ENCODE peak calls at places on chromosome 20, in four cellular contexts. J, H, Y and F are unnamed samples.

GRCh38 chr20:56574531-56575142 is 41.6 kb downstream of the FAM209B start:
- DNase-seq in J (no peak), H (no peak), Y (no peak), F (no peak)

GRCh38 chr20:60857708-60858107 is 394.4 kb upstream of the CDH4 start:
- DNase-seq in J (no peak), H (no peak), Y (no peak), F (no peak)

GRCh38 chr20:58712116-58712822 is 19.7 kb downstream of the NPEPL1 start:
- DNase-seq in J (no peak), H (no peak), Y (no peak), F (no peak)

GRCh38 chr20:35129647-35130069 is 17.5 kb downstream of the EDEM2 start:
- DNase-seq in J (no peak), H (no peak), Y (no peak), F (no peak)

GRCh38 chr20:57448764-57449354 is 57.7 kb downstream of the RBM38 start:
- DNase-seq in J (peak; percentile 73), H (no peak), Y (no peak), F (no peak)

GRCh38 chr20:49306903-49307336 is 29.1 kb upstream of the ZNFX1 start:
- DNase-seq in J (no peak), H (no peak), Y (no peak), F (no peak)

GRCh38 chr20:46774943-46775560 is 65.6 kb downstream of the SLC2A10 start:
- DNase-seq in J (no peak), H (no peak), Y (no peak), F (no peak)

GRCh38 chr20:15236812-15237211 is 899.4 kb upstream of the FLRT3 start:
- DNase-seq in J (no peak), H (peak; percentile 60), Y (peak; percentile 33), F (peak; percentile 38)

GRCh38 chr20:44582321-44583025 is at the start of gene PKIG:
- DNase-seq in J (no peak), H (no peak), Y (no peak), F (no peak)

GRCh38 chr20:42005211-42005610 is 387.0 kb upstream of the CHD6 start:
- DNase-seq in J (no peak), H (no peak), Y (no peak), F (no peak)

GRCh38 chr20:64106435-64106961 is 867 bp downstream of the NPBWR2 start:
- DNase-seq in J (no peak), H (peak; percentile 7), Y (no peak), F (no peak)

GRCh38 chr20:64109390-64109747 is 2.0 kb upstream of the NPBWR2 start:
- DNase-seq in J (no peak), H (no peak), Y (no peak), F (no peak)

GRCh38 chr20:64108731-64109389 is 1.5 kb upstream of the NPBWR2 start:
- DNase-seq in J (no peak), H (peak; percentile 7), Y (no peak), F (no peak)

GRCh38 chr20:64106981-64107735 is at the start of gene NPBWR2:
- DNase-seq in J (peak; percentile 42), H (peak; percentile 23), Y (no peak), F (no peak)

GRCh38 chr20:64107736-64108457 is 532 bp upstream of the NPBWR2 start:
- DNase-seq in J (no peak), H (peak; percentile 9), Y (no peak), F (no peak)
- TF ChIP-seq ATF2 in J (no peak), H (no peak), Y (no peak), F (no peak)

GRCh38 chr20:38651154-38651553 is 49.5 kb downstream of the ARHGAP40 start:
- DNase-seq in J (no peak), H (no peak), Y (no peak), F (no peak)
- TF ChIP-seq ATF2 in J (no peak), H (no peak), Y (no peak), F (no peak)

GRCh38 chr20:37389241-37389747 is 43.4 kb downstream of the SRC start:
- DNase-seq in J (no peak), H (no peak), Y (no peak), F (no peak)

GRCh38 chr20:37386505-37387201 is 40.7 kb downstream of the SRC start:
- DNase-seq in J (no peak), H (no peak), Y (no peak), F (no peak)

GRCh38 chr20:37385659-37386504 is 39.9 kb downstream of the SRC start:
- DNase-seq in J (no peak), H (no peak), Y (no peak), F (no peak)

GRCh38 chr20:37388831-37389230 is 42.9 kb downstream of the SRC start:
- DNase-seq in J (no peak), H (no peak), Y (no peak), F (no peak)

GRCh38 chr20:37387519-37388269 is 41.8 kb downstream of the SRC start:
- DNase-seq in J (no peak), H (no peak), Y (no peak), F (no peak)
- TF ChIP-seq ATF2 in J (no peak), H (no peak), Y (no peak), F (no peak)

GRCh38 chr20:24917797-24918578 is 31.1 kb upstream of the CST7 start:
- DNase-seq in J (peak; percentile 65), H (peak; percentile 81), Y (peak; percentile 67), F (peak; percentile 16)
- TF ChIP-seq ATF2 in J (no peak), H (no peak), Y (no peak), F (no peak)

GRCh38 chr20:4006640-4007039 is 8.7 kb downstream of the RNF24 start:
- DNase-seq in J (no peak), H (no peak), Y (no peak), F (no peak)
- TF ChIP-seq ATF2 in J (no peak), H (no peak), Y (no peak), F (no peak)

GRCh38 chr20:39849664-39850063 is 839.4 kb downstream of the MAFB start:
- DNase-seq in J (no peak), H (no peak), Y (no peak), F (no peak)
- TF ChIP-seq ATF2 in J (no peak), H (no peak), Y (no peak), F (no peak)

GRCh38 chr20:62596486-62596885 is 45.8 kb upstream of the SLCO4A1 start:
- DNase-seq in J (no peak), H (no peak), Y (no peak), F (no peak)
- TF ChIP-seq ATF2 in J (no peak), H (no peak), Y (no peak), F (no peak)

DNA sequence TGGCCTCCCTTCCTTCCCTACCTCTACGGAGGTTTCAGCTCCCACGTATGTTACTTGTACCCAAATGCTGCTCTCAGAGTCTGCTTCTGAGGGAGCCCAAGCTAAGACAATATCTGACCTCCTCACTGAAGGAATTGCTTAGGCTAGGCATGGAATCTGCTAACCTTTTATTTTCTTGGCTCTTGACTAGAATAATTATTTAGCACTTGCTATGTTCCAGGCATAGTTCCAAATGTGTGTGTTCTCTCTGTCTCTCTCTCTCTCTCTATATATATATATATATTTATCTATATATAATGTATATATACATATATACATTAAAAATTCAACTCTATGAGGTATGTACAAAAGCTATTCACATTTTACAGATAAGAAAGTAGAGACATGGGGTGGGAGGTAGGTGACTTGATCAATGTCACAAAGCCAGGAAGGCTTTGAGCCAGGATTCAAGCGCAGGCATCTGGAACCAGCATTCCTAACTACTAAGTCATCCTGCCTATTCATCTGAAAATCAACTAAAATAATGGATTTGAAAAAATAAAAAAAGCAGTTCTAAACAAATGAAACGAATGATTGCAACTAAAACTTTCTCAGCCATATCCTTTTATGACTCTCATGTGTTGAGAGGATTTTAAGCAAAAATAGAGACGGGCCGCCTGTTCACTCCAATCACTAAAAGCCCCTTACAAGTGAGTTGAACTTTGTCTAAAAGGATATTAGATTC is 189.7 kb upstream of the JAG1 start:
- DNase-seq in J (no peak), H (no peak), Y (no peak), F (no peak)
- TF ChIP-seq ATF2 in J (no peak), H (no peak), Y (no peak), F (no peak)

GRCh38 chr20:33531047-33531877 is 41.4 kb downstream of the CBFA2T2 start:
- DNase-seq in J (no peak), H (no peak), Y (no peak), F (no peak)
- TF ChIP-seq ATF2 in J (no peak), H (no peak), Y (no peak), F (no peak)

GRCh38 chr20:22924036-22924737 is 110.9 kb upstream of the SSTR4 start:
- DNase-seq in J (peak; percentile 43), H (no peak), Y (no peak), F (no peak)
- TF ChIP-seq ATF2 in J (no peak), H (no peak), Y (no peak), F (no peak)